ENCODE peak calls at places on chromosomes 13 and 19, in seven cellular contexts. H is fibroblast of lung, W is choroid plexus epithelial cell, E is uterus, C is brain microvascular endothelial cell, S is thoracic aorta, U is dorsolateral prefrontal cortex. Y is an unnamed sample.

GRCh38 chr19:13012690-13013608 is 17.7 kb downstream of the NFIX start:
- DNase-seq in U (no peak), W (peak), H (peak), C (no peak), S (no peak), E (peak), Y (no peak)

GRCh38 chr19:1863638-1864479 is 480 bp upstream of the KLF16 start:
- DNase-seq in H (peak), S (peak), W (peak), E (peak), U (peak), C (peak), Y (peak)

GRCh38 chr19:15300533-15301194 is 31.7 kb downstream of the BRD4 start:
- DNase-seq in H (peak), W (peak), E (no peak), U (no peak), S (no peak), C (peak), Y (no peak)

GRCh38 chr19:47417746-47418594 is 1.4 kb downstream of the MEIS3 start:
- DNase-seq in C (no peak), W (no peak), U (no peak), E (no peak), S (no peak), H (no peak), Y (no peak)

GRCh38 chr13:91133941-91134772 is 213.3 kb upstream of the MIR17HG start:
- DNase-seq in S (no peak), C (peak), U (no peak), W (peak), H (peak), E (no peak), Y (peak)

GRCh38 chr19:17357724-17358123 is 19.4 kb downstream of the PLVAP start:
- DNase-seq in U (no peak), W (no peak), S (no peak), H (no peak), C (no peak), E (no peak), Y (no peak)

GRCh38 chr13:47008318-47008717 is 111.5 kb upstream of the HTR2A start:
- DNase-seq in E (no peak), H (no peak), W (no peak), S (no peak), U (no peak), C (no peak), Y (no peak)

GRCh38 chr13:65697843-65698242 is 1532.3 kb downstream of the PCDH9 start:
- DNase-seq in H (no peak), E (no peak), S (no peak), U (no peak), C (no peak), W (no peak), Y (no peak)

GRCh38 chr19:29084266-29084665 is 128.7 kb downstream of the UQCRFS1 start:
- DNase-seq in C (no peak), H (no peak), E (no peak), W (no peak), S (no peak), U (no peak), Y (no peak)

GRCh38 chr19:46727757-46728156 is 10.8 kb upstream of the PRKD2 start:
- DNase-seq in W (no peak), E (no peak), H (no peak), C (no peak), U (no peak), S (no peak), Y (no peak)

GRCh38 chr19:23801798-23802197 is 43.1 kb upstream of the ZNF681 start:
- DNase-seq in H (no peak), W (no peak), S (no peak), U (no peak), E (no peak), C (no peak), Y (no peak)

DNA sequence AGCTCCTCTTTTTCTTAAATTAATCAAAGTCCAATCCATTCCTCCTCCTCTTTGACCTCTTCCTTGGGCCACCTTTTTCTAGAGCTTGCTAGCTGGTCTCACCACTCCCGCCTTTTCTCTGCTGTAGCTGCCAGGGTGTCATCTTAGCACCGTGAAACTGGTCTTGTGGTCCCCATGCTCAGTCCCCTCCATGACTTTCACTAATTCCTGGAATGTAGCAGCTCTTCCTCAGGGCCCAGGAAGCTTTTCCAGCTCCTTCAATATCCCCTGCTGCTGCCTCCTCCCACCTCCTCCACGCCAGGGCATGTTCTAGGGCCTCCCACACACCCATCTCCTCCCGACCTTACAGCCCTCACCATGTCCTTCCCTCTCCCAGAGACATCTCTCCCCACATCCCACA is 222.2 kb downstream of the MYO16 start:
- DNase-seq in S (no peak), C (no peak), H (no peak), W (no peak), U (no peak), E (no peak), Y (no peak)
- TF ChIP-seq CTCF in S (no peak), C (no peak), H (no peak), W (no peak), U (no peak), E (no peak), Y (no peak)

DNA sequence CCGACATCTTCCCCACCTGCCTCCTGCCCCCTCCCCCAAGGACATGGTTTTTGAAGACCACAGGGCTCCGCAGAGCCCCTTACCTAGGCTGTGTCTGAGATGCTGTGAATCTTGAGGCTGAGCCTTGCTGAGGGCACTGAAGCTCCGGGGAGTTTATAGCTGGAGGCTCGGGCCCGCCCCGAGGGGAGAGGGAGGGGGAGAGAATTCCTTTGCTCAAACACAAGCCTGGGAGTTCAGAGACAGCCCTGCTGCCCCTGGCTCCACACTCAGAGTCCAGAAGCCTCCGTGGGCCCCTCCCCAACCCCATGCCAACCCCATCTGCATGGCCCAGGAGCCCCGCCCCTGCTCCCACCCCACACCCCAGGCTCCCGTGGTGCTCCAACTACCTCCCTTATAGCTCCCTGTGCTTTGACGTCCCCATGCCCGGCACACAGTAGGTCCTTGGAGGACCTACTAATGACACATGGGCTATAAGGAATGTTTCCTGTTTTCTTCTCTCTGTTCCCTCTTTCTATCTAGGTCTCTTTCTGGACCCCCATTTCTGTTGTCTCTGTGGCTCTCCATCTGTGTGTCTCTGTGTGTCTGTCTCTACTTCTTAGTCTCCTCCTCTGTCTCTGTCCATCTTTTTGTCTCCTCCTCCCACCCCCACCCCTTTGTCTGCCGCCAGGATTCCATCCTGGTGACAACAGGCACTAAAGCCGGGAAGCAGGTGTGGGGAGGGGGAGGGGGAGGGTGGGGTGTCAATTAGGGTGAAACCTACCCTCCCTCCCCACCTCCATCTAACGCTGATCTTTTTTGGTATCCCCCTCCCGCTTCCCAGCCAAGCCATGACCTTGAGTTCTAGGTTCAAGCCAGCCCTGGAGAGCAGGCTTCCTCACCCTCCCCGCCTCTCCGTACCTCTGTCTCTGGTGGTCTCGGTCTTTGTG is at the start of gene TNNT1:
- DNase-seq in S (no peak), U (no peak), E (no peak), W (no peak), C (no peak), H (no peak), Y (no peak)
- H3K4me3 ChIP-seq in S (no peak), U (no peak), E (no peak), W (no peak), C (no peak), H (no peak), Y (no peak)

DNA sequence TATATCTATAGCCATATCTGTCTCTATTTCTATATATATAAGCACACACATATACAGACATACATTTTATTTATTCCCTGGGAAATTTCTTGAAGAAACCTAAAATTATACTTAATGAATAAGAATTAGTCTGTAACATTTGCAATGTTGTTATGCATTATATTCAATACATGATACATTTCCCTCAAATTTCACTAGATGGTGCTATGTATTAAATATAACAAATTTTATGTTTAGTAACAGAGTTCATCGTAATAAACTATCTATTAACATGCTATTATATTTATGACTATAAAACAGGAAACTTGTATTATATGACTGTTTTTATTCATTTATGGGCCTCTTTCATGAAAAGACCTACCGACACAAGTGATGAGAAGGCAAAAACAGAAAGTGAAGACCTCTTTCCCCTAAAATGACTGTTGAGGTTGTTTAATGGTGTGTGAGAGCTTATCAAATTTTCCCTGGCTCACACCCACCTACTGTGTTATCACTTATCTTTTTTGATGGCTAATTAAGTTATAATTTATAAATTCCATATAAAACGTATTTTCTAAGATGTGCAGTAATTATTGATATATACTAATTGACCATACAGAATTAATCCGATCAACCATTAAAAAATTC is 881.9 kb downstream of the SLITRK6 start:
- DNase-seq in U (no peak), E (no peak), C (no peak), H (peak), S (no peak), W (peak), Y (no peak)
- TF ChIP-seq CTCF in U (peak), E (peak), C (no peak), H (peak), S (no peak), W (peak), Y (no peak)

GRCh38 chr13:80658705-80659104 is 317.8 kb upstream of the SPRY2 start:
- DNase-seq in U (no peak), W (no peak), E (no peak), H (no peak), C (no peak), S (no peak), Y (no peak)
- H3K4me3 ChIP-seq in U (no peak), W (no peak), E (no peak), H (no peak), C (no peak), S (no peak), Y (no peak)

DNA sequence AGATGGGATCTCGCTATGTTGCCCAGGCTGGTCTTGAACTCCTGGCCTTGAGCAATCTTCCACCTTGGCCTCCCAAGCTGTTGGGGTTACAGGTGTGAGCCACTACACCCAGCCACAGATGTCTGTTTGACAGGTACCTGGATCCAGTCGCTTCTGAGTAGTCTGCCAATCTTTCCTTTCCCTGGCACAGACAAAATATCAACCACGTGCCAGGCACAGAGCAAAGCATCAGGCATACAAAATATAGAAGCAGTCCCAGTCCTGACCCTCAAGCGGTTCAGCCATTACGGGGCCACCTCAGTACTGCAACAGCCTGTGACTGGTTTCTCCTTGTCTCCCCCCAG is 3.8 kb downstream of the ELAVL1 start:
- DNase-seq in S (no peak), H (no peak), E (no peak), C (no peak), U (no peak), W (no peak), Y (no peak)
- TF ChIP-seq CTCF in S (no peak), H (no peak), E (no peak), C (no peak), U (no peak), W (no peak), Y (peak)

GRCh38 chr13:111281751-111282311 is 38.6 kb upstream of the TEX29 start:
- DNase-seq in C (peak), U (no peak), S (no peak), W (peak), H (peak), E (no peak), Y (no peak)
- H3K4me3 ChIP-seq in C (no peak), U (no peak), S (peak), W (no peak), H (no peak), E (no peak), Y (no peak)

Y was measured in retinal pigment epithelial cell.